ENCODE peak calls at places on chromosomes 5 and 9, in eight cellular contexts. S is GM23338, B is A673, G is foreskin fibroblast, D is foreskin keratinocyte, Y is mammary epithelial cell, U is astrocyte of the spinal cord, J is AG04449. E is an unnamed sample.

GRCh38 chr5:16095612-16096011 is 84.0 kb downstream of the MARCHF11 start:
- DNase-seq in S (no peak), B (no peak), G (no peak), D (no peak), Y (no peak), U (no peak), J (no peak), E (no peak)

GRCh38 chr5:180120221-180121101 is 48.9 kb upstream of the RNF130 start:
- DNase-seq in S (no peak), B (no peak), G (no peak), D (no peak), Y (no peak), U (no peak), J (no peak), E (no peak)

GRCh38 chr5:34534237-34535108 is 121.7 kb upstream of the RAI14 start:
- DNase-seq in S (no peak), B (no peak), G (peak), D (peak), Y (peak), U (peak), J (peak), E (peak)

GRCh38 chr9:136722093-136722968 is 10.0 kb downstream of the DIPK1B start:
- DNase-seq in S (no peak), B (no peak), G (no peak), D (no peak), Y (no peak), U (no peak), J (no peak), E (no peak)

GRCh38 chr9:29625292-29625731 is 2052.0 kb upstream of the C9orf72 start:
- DNase-seq in S (no peak), B (peak), G (peak), D (no peak), Y (no peak), U (peak), J (peak), E (no peak)

GRCh38 chr9:134190232-134191121 is 26.1 kb upstream of the RNU6ATAC start:
- DNase-seq in S (no peak), B (no peak), G (no peak), D (no peak), Y (no peak), U (no peak), J (no peak), E (no peak)

GRCh38 chr9:75615284-75615683 is 275.2 kb upstream of the PCSK5 start:
- DNase-seq in S (peak), B (no peak), G (no peak), D (peak), Y (peak), U (no peak), J (no peak), E (no peak)

GRCh38 chr9:127628644-127629467 is 16.8 kb downstream of the STXBP1 start:
- DNase-seq in S (no peak), B (no peak), G (no peak), D (peak), Y (peak), U (no peak), J (no peak), E (no peak)

GRCh38 chr9:80586786-80587185 is 1015.0 kb downstream of the TLE4 start:
- DNase-seq in S (no peak), B (peak), G (no peak), D (no peak), Y (no peak), U (no peak), J (no peak), E (no peak)

GRCh38 chr9:77375956-77376532 is 198.7 kb downstream of the VPS13A start:
- DNase-seq in S (peak), B (peak), G (peak), D (no peak), Y (no peak), U (no peak), J (no peak), E (no peak)

GRCh38 chr5:157821822-157822622 is 36.9 kb downstream of the CLINT1 start:
- DNase-seq in S (no peak), B (no peak), G (no peak), D (no peak), Y (peak), U (no peak), J (no peak), E (no peak)

GRCh38 chr9:130833324-130833990 is 1.6 kb upstream of the ABL1 start:
- DNase-seq in S (no peak), B (no peak), G (peak), D (no peak), Y (no peak), U (peak), J (peak), E (no peak)

GRCh38 chr9:93908591-93909241 is 46.4 kb downstream of the BARX1 start:
- DNase-seq in S (no peak), B (peak), G (no peak), D (no peak), Y (no peak), U (no peak), J (no peak), E (no peak)

GRCh38 chr5:11527994-11528393 is 376.3 kb downstream of the CTNND2 start:
- DNase-seq in S (no peak), B (no peak), G (no peak), D (no peak), Y (no peak), U (no peak), J (no peak), E (no peak)

GRCh38 chr5:133985540-133986180 is 17.2 kb upstream of the C5orf15 start:
- DNase-seq in S (no peak), B (peak), G (no peak), D (no peak), Y (no peak), U (no peak), J (no peak), E (no peak)

GRCh38 chr5:3234566-3234965 is 361.1 kb upstream of the IRX1 start:
- DNase-seq in S (no peak), B (no peak), G (no peak), D (no peak), Y (no peak), U (no peak), J (no peak), E (no peak)

GRCh38 chr5:53334431-53334941 is 145.9 kb upstream of the FST start:
- DNase-seq in S (no peak), B (no peak), G (peak), D (peak), Y (peak), U (peak), J (peak), E (no peak)

GRCh38 chr9:133109931-133110650 is 10.9 kb downstream of the RALGDS start:
- DNase-seq in S (no peak), B (no peak), G (no peak), D (no peak), Y (no peak), U (no peak), J (no peak), E (no peak)

GRCh38 chr5:19002111-19002510 is 985.9 kb downstream of the CDH18 start:
- DNase-seq in S (no peak), B (no peak), G (no peak), D (peak), Y (peak), U (no peak), J (no peak), E (no peak)

GRCh38 chr9:111450114-111450513 is 34.1 kb downstream of the ECPAS start:
- DNase-seq in S (no peak), B (no peak), G (no peak), D (no peak), Y (no peak), U (no peak), J (no peak), E (no peak)

GRCh38 chr9:127142931-127143464 is 20.6 kb upstream of the ANGPTL2 start:
- DNase-seq in S (no peak), B (no peak), G (no peak), D (no peak), Y (no peak), U (no peak), J (no peak), E (no peak)

GRCh38 chr5:79080804-79081203 is 11.2 kb downstream of the BHMT2 start:
- DNase-seq in S (no peak), B (no peak), G (no peak), D (no peak), Y (no peak), U (no peak), J (no peak), E (no peak)

GRCh38 chr9:129081388-129081889 is 528 bp downstream of the DOLPP1 start:
- DNase-seq in S (peak), B (no peak), G (no peak), D (peak), Y (no peak), U (no peak), J (no peak), E (no peak)

GRCh38 chr9:116327702-116328440 is 174.3 kb downstream of the PAPPA start:
- DNase-seq in S (no peak), B (no peak), G (no peak), D (no peak), Y (no peak), U (peak), J (peak), E (no peak)

GRCh38 chr9:22683393-22684075 is 236.9 kb downstream of the DMRTA1 start:
- DNase-seq in S (no peak), B (no peak), G (no peak), D (peak), Y (peak), U (peak), J (peak), E (peak)

GRCh38 chr9:77906991-77907390 is 124.6 kb downstream of the GNAQ start:
- DNase-seq in S (no peak), B (no peak), G (no peak), D (no peak), Y (no peak), U (no peak), J (no peak), E (no peak)

GRCh38 chr9:124266826-124267201 is 9.1 kb downstream of the NEK6 start:
- DNase-seq in S (no peak), B (no peak), G (no peak), D (no peak), Y (no peak), U (peak), J (no peak), E (no peak)

GRCh38 chr9:2362170-2362569 is 259.4 kb upstream of the VLDLR start:
- DNase-seq in S (no peak), B (no peak), G (no peak), D (peak), Y (peak), U (no peak), J (no peak), E (no peak)

DNA sequence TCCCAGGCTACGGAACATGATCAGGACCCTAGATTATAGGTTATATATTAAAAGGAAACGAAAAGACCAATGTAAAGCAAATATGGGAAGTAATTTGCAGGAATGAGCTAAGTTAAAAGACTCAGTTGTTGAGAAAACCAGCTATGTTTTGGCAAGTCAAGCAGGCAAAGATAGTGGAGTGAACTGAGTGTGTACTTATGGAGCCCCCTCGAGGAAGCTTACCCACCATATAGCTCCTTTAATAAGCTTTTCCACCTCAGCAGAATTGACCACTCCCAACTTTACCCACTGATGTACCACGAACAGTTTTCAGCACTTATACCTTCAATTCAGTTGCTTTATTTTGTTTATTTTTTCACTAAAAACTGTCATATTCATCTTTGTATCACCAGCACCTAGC is 57.3 kb upstream of the PJA2 start:
- DNase-seq in S (no peak), B (no peak), G (no peak), D (no peak), Y (no peak), U (no peak), J (no peak), E (no peak)
- TF ChIP-seq CTCF in S (peak), B (no peak), G (no peak), D (no peak), Y (no peak), U (no peak), J (no peak), E (no peak)

DNA sequence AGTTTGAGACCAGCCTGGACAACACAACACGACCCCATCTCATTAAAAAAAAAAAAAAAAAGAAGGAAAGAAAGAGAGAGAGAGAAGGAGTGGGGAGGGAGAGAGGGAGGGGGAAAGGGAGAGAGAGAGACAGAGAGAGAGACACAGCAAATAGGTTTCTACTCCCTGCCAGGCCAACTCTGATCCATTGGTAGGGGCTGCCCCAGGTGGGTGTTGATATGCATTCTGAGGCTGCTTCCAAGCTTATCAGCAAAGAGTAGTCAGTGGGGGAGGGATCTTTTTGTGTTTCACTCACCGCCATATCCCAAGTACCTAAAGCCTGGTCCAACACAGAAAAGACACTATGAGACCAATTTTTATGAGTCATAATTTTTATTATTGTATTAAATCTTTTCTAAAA is 57.0 kb upstream of the SAP30L start:
- DNase-seq in S (no peak), B (no peak), G (no peak), D (no peak), Y (no peak), U (no peak), J (no peak), E (no peak)
- TF ChIP-seq CTCF in S (no peak), B (no peak), G (no peak), D (no peak), Y (no peak), U (no peak), J (no peak), E (no peak)

GRCh38 chr9:108466238-108466637 is 389.5 kb downstream of the ACTL7B start:
- DNase-seq in S (no peak), B (no peak), G (no peak), D (no peak), Y (no peak), U (no peak), J (no peak), E (no peak)

GRCh38 chr9:108467653-108468324 is 388.0 kb downstream of the ACTL7B start:
- DNase-seq in S (no peak), B (no peak), G (peak), D (no peak), Y (no peak), U (no peak), J (no peak), E (no peak)

GRCh38 chr9:108463927-108464606 is 391.7 kb downstream of the ACTL7B start:
- DNase-seq in S (no peak), B (no peak), G (peak), D (no peak), Y (no peak), U (peak), J (no peak), E (no peak)

GRCh38 chr9:108469654-108470053 is 386.1 kb downstream of the ACTL7B start:
- DNase-seq in S (no peak), B (no peak), G (peak), D (no peak), Y (peak), U (peak), J (no peak), E (no peak)

GRCh38 chr9:108468364-108468763 is 387.4 kb downstream of the ACTL7B start:
- DNase-seq in S (peak), B (peak), G (peak), D (no peak), Y (peak), U (no peak), J (no peak), E (no peak)
- TF ChIP-seq CTCF in S (peak), B (peak), G (peak), D (peak), Y (peak), U (peak), J (peak), E (peak)

DNA sequence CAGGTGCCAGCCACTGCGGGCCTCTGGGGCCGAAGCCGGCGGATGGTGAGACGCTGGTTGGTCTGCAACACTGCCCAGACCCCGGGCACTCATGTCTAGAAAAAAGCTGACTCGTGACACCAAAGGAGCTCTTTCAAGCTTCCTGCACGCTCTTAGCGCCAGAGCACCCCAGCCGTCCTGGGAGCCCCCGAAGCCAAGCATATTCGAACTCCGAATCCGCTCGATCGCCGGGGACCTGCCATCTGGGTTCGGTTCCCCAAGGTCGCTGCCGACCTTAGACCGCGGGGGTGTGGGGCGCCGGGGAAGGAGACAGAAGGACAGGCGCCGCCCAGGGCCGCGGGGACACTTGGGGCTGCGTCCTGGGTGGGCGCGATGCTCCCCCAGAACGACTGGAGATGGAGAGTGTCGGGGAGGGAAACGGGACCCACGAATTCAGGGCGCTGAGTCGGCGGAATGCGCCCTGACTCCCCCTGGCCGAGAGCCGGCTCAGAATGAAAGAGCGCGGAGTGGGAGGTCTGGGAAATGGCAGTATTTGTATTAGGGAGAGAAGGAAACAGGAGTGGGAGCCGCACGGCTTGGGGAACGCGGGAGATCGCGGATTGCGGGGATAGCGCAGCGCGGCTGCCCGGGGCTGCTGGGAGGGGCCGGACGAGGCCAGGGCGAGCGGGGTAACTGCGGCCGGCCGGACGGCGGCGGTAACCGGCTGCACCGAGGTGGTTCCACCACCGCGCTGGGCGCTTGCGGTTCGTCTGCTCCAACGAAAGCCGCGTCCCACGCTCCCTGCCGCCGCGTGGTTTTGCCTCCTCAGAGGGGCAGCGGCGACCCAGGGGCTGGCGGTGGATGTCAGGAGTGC is 20.1 kb upstream of the MARCHF6 start:
- DNase-seq in S (peak), B (no peak), G (no peak), D (no peak), Y (no peak), U (no peak), J (no peak), E (no peak)
- TF ChIP-seq CTCF in S (peak), B (no peak), G (no peak), D (peak), Y (no peak), U (peak), J (peak), E (no peak)

DNA sequence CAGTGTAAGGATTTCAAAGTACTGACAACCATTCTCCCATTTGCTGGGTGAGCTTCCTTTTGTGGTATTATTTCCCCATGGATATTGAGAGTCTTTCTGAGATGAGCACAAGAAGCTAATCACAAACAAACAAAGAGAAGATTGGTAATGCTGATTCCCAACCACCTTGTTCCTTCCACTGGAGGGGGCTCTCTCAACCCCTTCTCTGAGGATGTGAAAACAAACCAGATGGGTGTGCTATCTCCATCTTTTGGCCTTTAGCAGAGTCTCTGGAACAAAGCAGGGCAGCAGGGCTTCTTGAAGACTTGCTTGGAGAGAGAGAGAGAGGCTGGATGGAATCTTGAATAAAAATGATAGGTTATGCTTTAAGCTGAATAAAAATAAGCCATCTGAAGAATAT is 576.7 kb upstream of the ZNF462 start:
- DNase-seq in S (peak), B (no peak), G (no peak), D (no peak), Y (peak), U (peak), J (no peak), E (no peak)
- TF ChIP-seq CTCF in S (peak), B (no peak), G (peak), D (peak), Y (peak), U (peak), J (no peak), E (peak)

GRCh38 chr5:142171270-142171669 is 62.7 kb downstream of the NDFIP1 start:
- DNase-seq in S (peak), B (no peak), G (no peak), D (peak), Y (peak), U (no peak), J (no peak), E (no peak)
- TF ChIP-seq CTCF in S (peak), B (peak), G (no peak), D (peak), Y (peak), U (no peak), J (no peak), E (no peak)

GRCh38 chr5:31291323-31291854 is 97.9 kb downstream of the CDH6 start:
- DNase-seq in S (peak), B (no peak), G (peak), D (no peak), Y (no peak), U (no peak), J (no peak), E (no peak)
- TF ChIP-seq CTCF in S (peak), B (no peak), G (no peak), D (no peak), Y (peak), U (no peak), J (no peak), E (no peak)

GRCh38 chr9:120324996-120325642 is 254.8 kb downstream of the CDK5RAP2 start:
- DNase-seq in S (peak), B (no peak), G (no peak), D (no peak), Y (no peak), U (no peak), J (no peak), E (no peak)
- TF ChIP-seq CTCF in S (peak), B (peak), G (no peak), D (peak), Y (no peak), U (no peak), J (no peak), E (no peak)

GRCh38 chr5:141196363-141196762 is 3.1 kb upstream of the PCDHB11 start:
- DNase-seq in S (no peak), B (no peak), G (no peak), D (no peak), Y (no peak), U (no peak), J (no peak), E (no peak)

DNA sequence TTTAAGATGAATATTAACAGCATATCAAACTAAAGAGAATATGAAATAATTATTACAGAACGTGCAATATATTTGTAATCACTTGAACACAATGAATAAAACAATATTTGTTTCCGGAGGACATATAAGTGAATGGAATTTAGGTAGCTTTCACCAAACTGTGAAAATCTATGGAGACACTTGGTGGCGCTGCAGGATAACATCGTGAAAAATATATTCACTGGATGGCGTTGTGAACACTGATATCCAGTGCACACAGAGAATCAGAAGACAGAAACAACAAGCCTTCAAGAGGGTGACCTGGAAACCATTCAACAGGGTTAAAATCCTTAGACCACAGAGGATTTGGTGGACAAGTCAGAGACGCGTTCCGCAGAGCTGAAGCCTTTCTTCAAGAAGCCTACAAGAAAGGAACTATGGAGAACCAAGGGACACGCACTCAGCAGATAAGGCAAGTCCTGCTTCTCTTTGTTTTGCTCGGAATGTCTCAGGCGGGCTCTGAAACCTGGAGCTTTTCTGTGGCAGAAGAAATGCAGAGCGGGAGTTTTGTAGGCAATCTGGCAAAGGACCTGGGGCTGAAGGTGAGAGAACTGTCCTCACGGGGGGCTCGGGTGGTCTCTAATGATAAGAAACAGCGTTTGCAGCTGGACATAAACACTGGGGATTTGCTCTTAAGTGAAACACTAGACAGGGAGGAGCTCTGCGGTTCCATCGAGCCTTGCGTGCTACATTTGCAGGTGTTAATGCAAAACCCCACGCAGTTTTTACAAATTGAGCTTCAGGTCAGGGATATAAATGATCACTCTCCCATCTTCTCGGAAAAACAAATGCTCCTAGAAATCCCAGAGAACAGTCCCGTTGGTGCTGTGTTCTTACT is at the start of gene PCDHB11:
- DNase-seq in S (peak), B (peak), G (no peak), D (no peak), Y (peak), U (no peak), J (no peak), E (no peak)
- TF ChIP-seq CTCF in S (peak), B (peak), G (no peak), D (peak), Y (no peak), U (no peak), J (no peak), E (no peak)